ENCODE peak calls at places on chromosomes 12 and 14, in ten cellular contexts. B, P, Q, D, E, Y, Z, R, K and A are unnamed samples.
A peak's percentile ranks its signal among the peaks of the same experiment; 100 is the strongest.

GRCh38 chr12:95763809-95764253 is 26.7 kb downstream of the NTN4 start:
- DNase-seq in B (peak; percentile 37), P (no peak), Q (peak; percentile 80), D (peak; percentile 30), E (no peak), Y (no peak), Z (no peak), R (peak; percentile 75), K (no peak), A (no peak)

GRCh38 chr12:30850684-30851083 is 75.9 kb upstream of the TSPAN11 start:
- DNase-seq in B (no peak), P (no peak), Q (no peak), D (no peak), E (no peak), Y (no peak), Z (no peak), R (no peak), K (no peak), A (no peak)

GRCh38 chr12:132523576-132524331 is 33.8 kb downstream of the FBRSL1 start:
- DNase-seq in B (peak; percentile 63), P (peak; percentile 49), Q (peak; percentile 29), D (peak; percentile 60), E (peak; percentile 43), Y (peak; percentile 79), Z (no peak), R (peak; percentile 92), K (peak; percentile 72), A (peak; percentile 71)

GRCh38 chr14:75548544-75548943 is 26.3 kb downstream of the BATF start:
- DNase-seq in B (peak; percentile 52), P (no peak), Q (no peak), D (no peak), E (no peak), Y (no peak), Z (no peak), R (no peak), K (no peak), A (no peak)

GRCh38 chr14:38867561-38868150 is 235.4 kb downstream of the SEC23A start:
- DNase-seq in B (peak; percentile 45), P (no peak), Q (peak; percentile 82), D (peak; percentile 90), E (peak; percentile 50), Y (peak; percentile 75), Z (peak; percentile 13), R (peak; percentile 18), K (peak; percentile 88), A (peak; percentile 84)

GRCh38 chr14:61433169-61433568 is 111.8 kb downstream of the PRKCH start:
- DNase-seq in B (no peak), P (no peak), Q (no peak), D (no peak), E (no peak), Y (no peak), Z (no peak), R (no peak), K (no peak), A (no peak)

GRCh38 chr12:97404549-97404948 is 58.1 kb upstream of the RMST start:
- DNase-seq in B (peak; percentile 10), P (peak; percentile 19), Q (peak; percentile 6), D (peak; percentile 49), E (no peak), Y (peak; percentile 32), Z (no peak), R (peak; percentile 25), K (peak; percentile 66), A (peak; percentile 69)

GRCh38 chr14:77243853-77244252 is 27.2 kb downstream of the NGB start:
- DNase-seq in B (no peak), P (peak; percentile 58), Q (no peak), D (no peak), E (no peak), Y (no peak), Z (no peak), R (no peak), K (no peak), A (peak; percentile 8)

GRCh38 chr12:6839482-6840201 is 1.1 kb upstream of the GNB3 start:
- DNase-seq in B (peak; percentile 58), P (peak; percentile 66), Q (no peak), D (no peak), E (no peak), Y (peak; percentile 44), Z (no peak), R (no peak), K (no peak), A (peak; percentile 78)

GRCh38 chr12:31021809-31022492 is 51.7 kb upstream of the DDX11 start:
- DNase-seq in B (no peak), P (no peak), Q (no peak), D (no peak), E (no peak), Y (no peak), Z (no peak), R (no peak), K (no peak), A (no peak)

GRCh38 chr12:60266381-60266852 is 670.6 kb downstream of the SLC16A7 start:
- DNase-seq in B (no peak), P (no peak), Q (peak; percentile 26), D (no peak), E (no peak), Y (no peak), Z (no peak), R (peak; percentile 15), K (no peak), A (no peak)

GRCh38 chr12:2501464-2502181 is 293.1 kb upstream of the FKBP4 start:
- DNase-seq in B (no peak), P (no peak), Q (no peak), D (no peak), E (no peak), Y (no peak), Z (no peak), R (no peak), K (peak; percentile 11), A (no peak)

GRCh38 chr12:51183816-51184215 is 10.9 kb upstream of the TFCP2 start:
- DNase-seq in B (peak; percentile 15), P (no peak), Q (peak; percentile 21), D (peak; percentile 39), E (no peak), Y (peak; percentile 57), Z (no peak), R (no peak), K (peak; percentile 80), A (no peak)

GRCh38 chr14:105082703-105083102 is 17.5 kb upstream of the GPR132 start:
- DNase-seq in B (no peak), P (no peak), Q (no peak), D (no peak), E (no peak), Y (no peak), Z (no peak), R (no peak), K (no peak), A (no peak)

GRCh38 chr14:101918125-101918989 is 46.0 kb upstream of the DYNC1H1 start:
- DNase-seq in B (no peak), P (no peak), Q (no peak), D (no peak), E (no peak), Y (no peak), Z (no peak), R (no peak), K (no peak), A (no peak)
- H3K4me3 ChIP-seq in B (no peak overlapping the region), P (no peak overlapping the region), Q (no peak overlapping the region), D (no peak overlapping the region), E (no peak overlapping the region), Y (no peak overlapping the region), Z (no peak overlapping the region), R (no peak overlapping the region), K (no peak overlapping the region), A (no peak overlapping the region)

DNA sequence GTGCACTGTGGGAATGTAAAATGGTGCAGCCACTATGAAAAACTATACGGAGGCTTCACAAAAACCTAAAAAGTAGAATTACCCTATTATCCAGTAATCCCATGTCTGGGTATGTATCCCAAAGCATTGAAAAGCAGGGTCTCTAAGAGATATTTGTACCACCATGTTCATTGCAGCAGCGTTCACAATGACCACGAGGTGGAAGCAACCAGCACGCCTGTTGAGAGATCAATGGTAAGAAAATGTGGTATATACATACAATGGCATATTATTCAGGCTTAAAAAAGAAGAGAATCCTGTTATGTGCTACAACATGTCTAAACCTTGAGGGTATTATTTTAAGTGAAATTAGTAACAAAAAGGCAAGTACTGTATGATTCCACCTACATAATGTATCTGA is 910 bp upstream of the NOPCHAP1 start:
- DNase-seq in B (no peak), P (no peak), Q (no peak), D (peak; percentile 14), E (no peak), Y (no peak), Z (no peak), R (no peak), K (no peak), A (peak; percentile 44)
- TF ChIP-seq CTCF in B (no peak), P (peak; percentile 42), Q (no peak), D (peak; percentile 19), E (no peak), Y (no peak), Z (no peak), R (no peak), K (no peak), A (peak; percentile 19)

GRCh38 chr12:115597157-115597712 is 680.3 kb downstream of the MED13L start:
- DNase-seq in B (no peak), P (no peak), Q (peak; percentile 70), D (no peak), E (no peak), Y (no peak), Z (no peak), R (no peak), K (no peak), A (peak; percentile 25)

GRCh38 chr12:115598827-115599226 is 678.7 kb downstream of the MED13L start:
- DNase-seq in B (no peak), P (no peak), Q (peak; percentile 29), D (peak; percentile 2), E (no peak), Y (no peak), Z (no peak), R (no peak), K (no peak), A (no peak)

GRCh38 chr12:115599251-115599811 is 678.2 kb downstream of the MED13L start:
- DNase-seq in B (no peak), P (no peak), Q (peak; percentile 28), D (peak; percentile 6), E (no peak), Y (no peak), Z (no peak), R (no peak), K (no peak), A (no peak)
- H3K4me3 ChIP-seq in B (no peak overlapping the region), P (no peak overlapping the region), Q (peak overlapping the region; percentile 39), D (no peak overlapping the region), E (no peak overlapping the region), Y (peak overlapping the region; percentile 41), Z (peak overlapping the region; percentile 48), R (no peak overlapping the region), K (no peak overlapping the region), A (no peak overlapping the region)

DNA sequence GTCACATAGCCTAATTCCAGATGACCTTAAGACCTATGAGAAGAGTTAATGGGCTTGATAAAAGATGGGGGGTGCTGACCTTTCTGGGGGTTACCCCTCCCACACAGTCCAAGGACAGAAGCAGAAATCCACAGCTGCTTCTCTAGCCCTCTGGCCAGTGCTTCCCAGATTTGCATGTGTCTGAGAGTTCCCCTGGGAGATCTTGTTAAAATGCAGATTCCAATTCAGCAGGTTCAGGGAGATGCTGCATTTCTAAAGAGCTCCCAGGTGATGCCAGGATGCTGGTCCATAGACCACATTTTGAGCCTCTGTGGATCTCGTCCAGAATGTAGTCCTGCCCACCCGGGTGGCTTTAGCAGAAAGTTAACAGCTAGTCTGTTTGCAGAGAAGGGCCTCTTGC is 82.1 kb downstream of the WSCD2 start:
- DNase-seq in B (no peak), P (no peak), Q (no peak), D (no peak), E (no peak), Y (no peak), Z (no peak), R (no peak), K (no peak), A (no peak)
- TF ChIP-seq CTCF in B (no peak), P (no peak), Q (no peak), D (no peak), E (no peak), Y (no peak), Z (no peak), R (no peak), K (no peak), A (no peak)